ENCODE peak calls at places on chromosomes 3 and 15, in five cellular contexts. S is stimulated activated CD4-positive, alpha-beta T cell treated with anti-CD3 and anti-CD28 coated beads, Interleukin-4, amount 100 ng/mL, for 24 hours; W is NCI-H187; I is occipital lobe; K is epithelial cell of prostate. J is an unnamed sample.

GRCh38 chr3:189710620-189711388 is 79.6 kb downstream of the TP63 start:
- DNase-seq in S (no peak), W (no peak), I (no peak), K (peak), J (no peak)

GRCh38 chr3:21938267-21938681 is 187.3 kb upstream of the ZNF385D start:
- DNase-seq in S (no peak), W (no peak), I (no peak), K (no peak), J (no peak)

GRCh38 chr3:49536875-49537533 is 17.3 kb upstream of the BSN start:
- DNase-seq in S (no peak), W (no peak), I (no peak), K (no peak), J (no peak)

GRCh38 chr15:98597666-98598065 is 50.7 kb upstream of the IGF1R start:
- DNase-seq in S (no peak), W (no peak), I (no peak), K (no peak), J (no peak)

GRCh38 chr3:179446501-179446900 is 4.8 kb downstream of the GNB4 start:
- DNase-seq in S (no peak), W (no peak), I (no peak), K (no peak), J (no peak)

GRCh38 chr3:10594915-10595314 is 89.5 kb upstream of the ATP2B2 start:
- DNase-seq in S (peak), W (no peak), I (no peak), K (no peak), J (no peak)

GRCh38 chr3:162738778-162739177 is 1242.2 kb downstream of the OTOL1 start:
- DNase-seq in S (no peak), W (no peak), I (no peak), K (no peak), J (no peak)

GRCh38 chr15:87874896-87875661 is 381.5 kb downstream of the NTRK3 start:
- DNase-seq in S (no peak), W (no peak), I (peak), K (no peak), J (peak)

GRCh38 chr3:10855871-10856662 is 40.0 kb downstream of the SLC6A11 start:
- DNase-seq in S (no peak), W (no peak), I (no peak), K (no peak), J (no peak)

J was measured in NCI-H524 treated with DMSO at 0.1 percent for 48 hours.